ENCODE peak calls at places on chromosomes 12 and 14, in seven cellular contexts. I is breast epithelium; E is CD4-positive, alpha-beta T cell; J is keratinocyte; Z is transverse colon; W is IMR-90; N is neural progenitor cell. O is an unnamed sample.

GRCh38 chr14:58747181-58747580 is 109.4 kb downstream of the DACT1 start:
- DNase-seq in J (no peak), E (no peak), I (no peak), Z (peak; percentile 35), W (peak; percentile 86), N (no peak), O (no peak)

GRCh38 chr12:123938679-123939480 is 33.8 kb downstream of the CCDC92 start:
- DNase-seq in I (no peak), W (no peak), Z (no peak), J (no peak), N (peak; percentile 51), E (no peak), O (no peak)

GRCh38 chr12:3042394-3042793 is 34.8 kb upstream of the TSPAN9 start:
- DNase-seq in E (no peak), Z (no peak), N (no peak), I (no peak), J (no peak), W (no peak), O (no peak)

GRCh38 chr12:109290061-109290460 is 19.0 kb downstream of the FOXN4 start:
- DNase-seq in E (no peak), J (no peak), W (no peak), I (no peak), N (no peak), Z (no peak), O (no peak)

GRCh38 chr12:24069532-24070395 is 120.3 kb upstream of the SOX5 start:
- DNase-seq in I (no peak), N (peak; percentile 80), Z (peak; percentile 11), W (peak; percentile 34), E (no peak), J (no peak), O (peak; percentile 26)

GRCh38 chr14:100622234-100622633 is 35.0 kb upstream of the BEGAIN start:
- DNase-seq in E (no peak), W (no peak), Z (peak; percentile 28), I (no peak), J (no peak), N (no peak), O (no peak)

GRCh38 chr14:29853272-29853671 is 74.4 kb downstream of the PRKD1 start:
- DNase-seq in Z (no peak), N (no peak), J (no peak), E (no peak), I (no peak), W (peak; percentile 19), O (no peak)

GRCh38 chr14:99699861-99700260 is 15.8 kb downstream of the CYP46A1 start:
- DNase-seq in E (no peak), I (no peak), N (no peak), W (no peak), Z (no peak), J (no peak), O (no peak)

GRCh38 chr14:53529519-53529918 is 376.4 kb upstream of the DDHD1 start:
- DNase-seq in I (no peak), J (no peak), N (no peak), W (no peak), E (no peak), Z (no peak), O (no peak)

GRCh38 chr14:24394275-24394674 is 4.5 kb upstream of the NYNRIN start:
- DNase-seq in E (no peak), J (no peak), Z (no peak), N (no peak), I (no peak), W (no peak), O (no peak)

GRCh38 chr12:53533476-53533875 is 26.2 kb upstream of the NPFF start:
- DNase-seq in W (no peak), J (no peak), Z (no peak), N (no peak), E (no peak), I (no peak), O (no peak)

GRCh38 chr14:105496831-105497591 is 6.0 kb downstream of the TEDC1 start:
- DNase-seq in J (no peak), E (no peak), Z (no peak), I (no peak), W (no peak), N (no peak), O (no peak)

GRCh38 chr12:116990971-116991966 is 80.5 kb downstream of the FBXW8 start:
- DNase-seq in J (no peak), Z (no peak), N (no peak), E (no peak), W (peak; percentile 83), I (no peak), O (no peak)

GRCh38 chr14:30058401-30058800 is 130.8 kb upstream of the PRKD1 start:
- DNase-seq in Z (no peak), W (peak; percentile 58), I (no peak), N (no peak), J (no peak), E (no peak), O (no peak)

GRCh38 chr12:54425696-54426095 is 6.6 kb upstream of the ITGA5 start:
- DNase-seq in Z (no peak), N (no peak), J (no peak), I (no peak), E (no peak), W (no peak), O (no peak)

GRCh38 chr12:75482636-75483035 is 2.1 kb downstream of the GLIPR1 start:
- DNase-seq in Z (no peak), I (no peak), N (no peak), W (no peak), E (no peak), J (no peak), O (no peak)

GRCh38 chr14:105761842-105762241 is 235.5 kb downstream of the TMEM121 start:
- DNase-seq in J (no peak), I (no peak), W (no peak), N (no peak), E (no peak), Z (no peak), O (no peak)

GRCh38 chr12:1799882-1800645 is 20.3 kb upstream of the LRTM2 start:
- DNase-seq in I (no peak), E (no peak), N (no peak), Z (no peak), W (no peak), J (no peak), O (no peak)

GRCh38 chr12:20495997-20496396 is 127.7 kb downstream of the PDE3A start:
- DNase-seq in J (no peak), N (no peak), Z (no peak), W (no peak), I (no peak), E (no peak), O (no peak)

GRCh38 chr12:127363392-127363791 is 903.6 kb upstream of the TMEM132C start:
- DNase-seq in N (peak; percentile 61), J (no peak), Z (no peak), W (no peak), I (no peak), E (no peak), O (no peak)

GRCh38 chr14:78764240-78764639 is 594.1 kb downstream of the NRXN3 start:
- DNase-seq in J (no peak), I (no peak), W (peak; percentile 1), E (no peak), Z (no peak), N (no peak), O (no peak)

GRCh38 chr12:38875571-38876228 is 29.7 kb downstream of the CPNE8 start:
- DNase-seq in N (no peak), J (no peak), W (no peak), Z (no peak), I (no peak), E (no peak), O (no peak)

GRCh38 chr12:3280967-3281366 is 203.8 kb downstream of the TSPAN9 start:
- DNase-seq in I (no peak), J (no peak), N (no peak), W (no peak), Z (no peak), E (no peak), O (no peak)

GRCh38 chr12:46958093-46958492 is 121.3 kb upstream of the PCED1B start:
- DNase-seq in N (no peak), E (no peak), J (no peak), I (no peak), W (no peak), Z (no peak), O (no peak)

GRCh38 chr12:5872745-5873144 is 72.3 kb downstream of the ANO2 start:
- DNase-seq in W (peak; percentile 20), N (peak; percentile 19), E (no peak), Z (no peak), I (no peak), J (no peak), O (no peak)

GRCh38 chr14:104221636-104222375 is 83.4 kb downstream of the KIF26A start:
- DNase-seq in Z (no peak), W (no peak), E (no peak), I (no peak), N (no peak), J (no peak), O (no peak)

GRCh38 chr12:49428652-49429549 is 61.6 kb downstream of the SPATS2 start:
- DNase-seq in E (no peak), I (no peak), N (no peak), W (peak; percentile 86), Z (no peak), J (no peak), O (no peak)

GRCh38 chr14:30053103-30053502 is 125.5 kb upstream of the PRKD1 start:
- DNase-seq in I (no peak), W (no peak), N (no peak), E (no peak), Z (no peak), J (no peak), O (no peak)

GRCh38 chr12:89826468-89826867 is 117.8 kb upstream of the ATP2B1 start:
- DNase-seq in N (no peak), I (no peak), W (no peak), Z (no peak), J (no peak), E (no peak), O (no peak)
- H3K27ac ChIP-seq in N (no peak overlapping the region), I (no peak overlapping the region), W (no peak overlapping the region), Z (no peak overlapping the region), J (no peak overlapping the region), E (no peak overlapping the region), O (no peak overlapping the region)

GRCh38 chr12:115190191-115190590 is 506.2 kb upstream of the TBX3 start:
- DNase-seq in I (no peak), Z (no peak), J (no peak), W (no peak), N (no peak), E (no peak), O (no peak)
- H3K27ac ChIP-seq in I (no peak overlapping the region), Z (no peak overlapping the region), J (no peak overlapping the region), W (no peak overlapping the region), N (no peak overlapping the region), E (no peak overlapping the region), O (no peak overlapping the region)

GRCh38 chr14:57275023-57275664 is 6.4 kb downstream of the AP5M1 start:
- DNase-seq in N (no peak), J (no peak), I (no peak), W (peak; percentile 5), E (no peak), Z (no peak), O (no peak)
- H3K27ac ChIP-seq in N (no peak overlapping the region), J (no peak overlapping the region), I (no peak overlapping the region), W (no peak overlapping the region), E (no peak overlapping the region), Z (no peak overlapping the region), O (no peak overlapping the region)

GRCh38 chr12:111438501-111438900 is 32.8 kb downstream of the SH2B3 start:
- DNase-seq in I (no peak), N (peak; percentile 21), J (peak; percentile 81), E (peak; percentile 40), Z (peak; percentile 63), W (peak; percentile 51), O (peak; percentile 22)
- H3K27ac ChIP-seq in I (peak overlapping the region; percentile 6), N (no peak overlapping the region), J (peak overlapping the region; percentile 55), E (peak overlapping the region; percentile 93), Z (peak overlapping the region; percentile 77), W (peak overlapping the region; percentile 14), O (peak overlapping the region; percentile 77)